ENCODE peak calls at places on chromosome 2, in six cellular contexts. G is lower lobe of right lung, D is colonic mucosa, F is GM06990, P is pancreas, Y is fibroblast of lung. Z is an unnamed sample.
A peak's percentile ranks its signal among the peaks of the same experiment; 100 is the strongest.

GRCh38 chr2:206276169-206276927 is 1.9 kb downstream of the ZDBF2 start:
- DNase-seq in F (no peak), P (no peak), G (no peak), Y (no peak), D (no peak), Z (no peak)

GRCh38 chr2:240224676-240225075 is 84.2 kb upstream of the OTOS start:
- DNase-seq in G (no peak), D (no peak), F (no peak), P (no peak), Y (peak; percentile 91), Z (no peak)

GRCh38 chr2:54387592-54387991 is 68.5 kb upstream of the SPTBN1 start:
- DNase-seq in Y (peak; percentile 28), D (no peak), G (no peak), F (no peak), P (no peak), Z (no peak)

GRCh38 chr2:20745924-20746555 is 76.9 kb downstream of the LDAH start:
- DNase-seq in F (no peak), G (no peak), D (no peak), Y (peak; percentile 66), P (no peak), Z (no peak)

GRCh38 chr2:203909192-203909945 is 27.2 kb upstream of the ICOS start:
- DNase-seq in P (peak; percentile 37), G (no peak), Y (peak; percentile 65), D (peak; percentile 37), F (no peak), Z (no peak)

GRCh38 chr2:135124924-135125886 is 73.1 kb downstream of the RAB3GAP1 start:
- DNase-seq in P (no peak), Y (no peak), F (no peak), G (no peak), D (no peak), Z (no peak)

GRCh38 chr2:95062247-95062646 is 36.7 kb downstream of the MAL start:
- DNase-seq in P (no peak), F (no peak), D (no peak), Y (no peak), G (no peak), Z (no peak)

GRCh38 chr2:121095257-121096080 is 189.5 kb downstream of the TFCP2L1 start:
- DNase-seq in D (peak; percentile 77), Y (peak; percentile 57), G (peak; percentile 84), F (no peak), P (peak; percentile 77), Z (peak; percentile 66)

GRCh38 chr2:207681431-207681830 is 30.0 kb upstream of the CCNYL1 start:
- DNase-seq in Y (no peak), P (no peak), D (no peak), G (no peak), F (no peak), Z (no peak)

DNA sequence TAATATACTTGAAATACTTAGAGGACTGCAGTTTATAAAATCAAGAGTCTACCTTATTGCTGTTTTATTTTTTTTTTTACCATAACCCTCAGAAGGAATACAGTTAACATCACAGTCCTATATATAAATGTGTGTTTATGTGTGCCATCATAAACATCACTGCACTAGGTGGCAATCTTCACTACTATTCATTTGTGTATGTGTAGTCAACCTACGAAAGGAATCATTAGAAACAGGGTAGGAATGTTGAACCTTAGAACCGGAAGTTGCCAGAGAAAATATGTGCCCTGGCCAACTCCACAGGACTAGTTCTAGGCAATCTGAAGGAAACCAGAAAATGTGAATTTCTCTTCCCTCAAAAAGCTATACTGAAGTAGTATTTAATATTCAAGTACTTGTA is 3.4 kb downstream of the GEN1 start:
- DNase-seq in Y (peak; percentile 76), G (no peak), D (no peak), P (no peak), F (no peak), Z (no peak)
- TF ChIP-seq CTCF in Y (no peak), G (no peak), D (no peak), P (no peak), F (no peak), Z (no peak)

GRCh38 chr2:241967745-241968144 is 98.2 kb downstream of the RTP5 start:
- DNase-seq in G (no peak), D (no peak), P (no peak), Y (no peak), F (peak; percentile 32), Z (no peak)

GRCh38 chr2:241965931-241966412 is 96.4 kb downstream of the RTP5 start:
- DNase-seq in G (no peak), F (peak; percentile 75), P (peak; percentile 38), D (no peak), Y (peak; percentile 98), Z (no peak)

GRCh38 chr2:241967096-241967495 is 97.6 kb downstream of the RTP5 start:
- DNase-seq in G (no peak), F (no peak), P (no peak), D (no peak), Y (no peak), Z (no peak)

GRCh38 chr2:241968417-241968816 is 98.9 kb downstream of the RTP5 start:
- DNase-seq in G (no peak), Y (no peak), D (no peak), F (no peak), P (no peak), Z (no peak)

GRCh38 chr2:241966671-241967070 is 97.1 kb downstream of the RTP5 start:
- DNase-seq in Y (peak; percentile 3), D (no peak), P (no peak), G (no peak), F (no peak), Z (no peak)
- H3K4me3 ChIP-seq in Y (no peak overlapping the region), D (no peak overlapping the region), P (no peak overlapping the region), G (no peak overlapping the region), F (no peak overlapping the region), Z (no peak overlapping the region)

DNA sequence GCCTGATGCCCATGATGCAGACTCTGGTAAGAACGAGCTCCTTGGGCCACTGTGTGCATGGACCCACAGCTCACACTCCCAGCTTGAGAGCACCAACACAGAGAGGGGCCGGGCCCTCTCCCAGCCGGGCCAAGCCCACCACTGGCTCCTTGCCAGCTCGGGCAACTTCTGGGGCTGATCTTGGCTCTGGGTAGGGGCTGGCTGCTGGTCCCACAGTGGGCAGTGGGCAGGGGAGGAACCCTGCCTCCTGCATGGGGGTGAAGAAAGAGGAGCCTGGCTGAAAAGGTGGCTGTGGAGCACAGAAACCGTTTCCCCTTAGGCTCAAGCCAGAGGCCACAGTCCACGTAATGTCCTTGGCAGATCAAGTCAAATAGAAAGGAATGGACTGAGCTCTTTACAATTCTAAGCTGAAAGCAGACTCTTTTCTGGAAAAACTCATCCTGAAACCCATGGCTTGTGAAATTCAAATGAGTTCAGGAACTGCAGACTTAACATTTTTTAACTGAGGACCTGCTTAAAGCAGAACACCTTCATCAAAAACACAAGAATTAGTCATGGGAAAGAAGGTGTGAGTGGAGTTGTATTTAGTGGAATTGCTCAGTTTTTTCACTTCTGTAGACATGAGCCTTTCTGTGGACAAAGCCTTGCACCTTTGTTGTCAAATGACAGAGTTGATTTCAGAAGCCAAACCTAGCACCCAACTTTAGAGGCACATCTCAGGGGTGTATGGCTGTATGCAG is 104.9 kb downstream of the STPG4 start:
- DNase-seq in D (no peak), Y (no peak), F (no peak), P (no peak), G (no peak), Z (no peak)
- H3K36me3 ChIP-seq in D (no peaks in the 10 kb centered on the region), Y (peaks cover 36% of the 10 kb centered on the region), F (peaks cover 45% of the 10 kb centered on the region), P (peaks cover 44% of the 10 kb centered on the region), G (peaks cover 87% of the 10 kb centered on the region), Z (no peaks in the 10 kb centered on the region)

GRCh38 chr2:217953531-217953932 is 49.3 kb downstream of the TNS1 start:
- DNase-seq in G (peak; percentile 45), P (no peak), F (no peak), Y (no peak), D (no peak), Z (no peak)
- TF ChIP-seq CTCF in G (no peak), P (no peak), F (no peak), Y (peak; percentile 12), D (no peak), Z (no peak)

GRCh38 chr2:218961229-218961628 is 1.8 kb downstream of the CDK5R2 start:
- DNase-seq in G (no peak), P (no peak), D (no peak), Y (no peak), F (no peak), Z (no peak)
- H3K4me3 ChIP-seq in G (no peak overlapping the region), P (peak overlapping the region; percentile 5), D (no peak overlapping the region), Y (no peak overlapping the region), F (no peak overlapping the region), Z (no peak overlapping the region)

Z was measured in mucosa of descending colon.